ENCODE peak calls at places on chromosomes 12 and 14, in eight cellular contexts. T, E, X, N, C, A, P and W are unnamed samples.

GRCh38 chr12:5758347-5758746 is 186.7 kb downstream of the ANO2 start:
- DNase-seq in T (no peak), E (no peak), X (no peak), N (no peak), C (no peak), A (no peak), P (no peak), W (no peak)

GRCh38 chr12:34407813-34408212 is 385.5 kb downstream of the ALG10 start:
- DNase-seq in T (no peak), E (no peak), X (no peak), N (no peak), C (no peak), A (no peak), P (no peak), W (no peak)

GRCh38 chr14:104424406-104425072 is 155.0 kb upstream of the C14orf180 start:
- DNase-seq in T (no peak), E (no peak), X (peak; percentile 93), N (no peak), C (no peak), A (no peak), P (no peak), W (no peak)

GRCh38 chr12:124605869-124606774 is 38.7 kb upstream of the NCOR2 start:
- DNase-seq in T (no peak), E (no peak), X (no peak), N (no peak), C (no peak), A (no peak), P (no peak), W (no peak)

GRCh38 chr12:95218164-95218851 is 701 bp downstream of the VEZT start:
- DNase-seq in T (no peak), E (no peak), X (peak; percentile 75), N (peak; percentile 38), C (no peak), A (no peak), P (no peak), W (peak; percentile 77)

GRCh38 chr12:46830731-46831334 is 5.0 kb upstream of the SLC38A4 start:
- DNase-seq in T (no peak), E (peak; percentile 23), X (peak; percentile 6), N (no peak), C (no peak), A (no peak), P (peak; percentile 24), W (peak; percentile 24)

GRCh38 chr14:94164685-94165431 is 9.3 kb upstream of the PPP4R4 start:
- DNase-seq in T (no peak), E (no peak), X (no peak), N (no peak), C (no peak), A (no peak), P (no peak), W (no peak)

GRCh38 chr12:56338643-56339422 is at the start of gene IL23A:
- DNase-seq in T (peak; percentile 90), E (no peak), X (peak; percentile 45), N (no peak), C (peak; percentile 75), A (no peak), P (no peak), W (no peak)

GRCh38 chr14:67187826-67188225 is 1.4 kb upstream of the GARIN2 start:
- DNase-seq in T (peak; percentile 52), E (no peak), X (no peak), N (peak; percentile 70), C (no peak), A (no peak), P (no peak), W (peak; percentile 22)

GRCh38 chr14:71290960-71291466 is 383.8 kb downstream of the PCNX1 start:
- DNase-seq in T (peak; percentile 53), E (no peak), X (no peak), N (peak; percentile 72), C (peak; percentile 3), A (no peak), P (no peak), W (peak; percentile 40)